ENCODE peak calls at places on chromosomes 6 and 20, in ten cellular contexts. One of them, this sample, is unnamed.

GRCh38 chr20:36848078-36848660 is 27.8 kb upstream of the TLDC2 start:
- DNase-seq in left ventricle myocardium inferior: peak
- DNase-seq in Caki2: no peak
- DNase-seq in ureter: peak
- DNase-seq in HS-27A: no peak
- DNase-seq in OCI-LY7: no peak
- DNase-seq in stimulated activated CD4-positive, alpha-beta T cell treated with anti-CD3 and anti-CD28 coated beads, Interleukin-15, amount 100 ng/mL, for 1 hour: no peak
- DNase-seq in activated T-cell treated with anti-CD3 and anti-CD28 coated beads, Interleukin-2, amount 50 U/mL, for 72 hours: no peak
- DNase-seq in heart left ventricle: peak
- DNase-seq in HT1080: peak
- DNase-seq in this sample: no peak

GRCh38 chr6:85449388-85449817 is 480 bp upstream of the NT5E start:
- DNase-seq in HS-27A: no peak
- DNase-seq in OCI-LY7: no peak
- DNase-seq in left ventricle myocardium inferior: no peak
- DNase-seq in activated T-cell treated with anti-CD3 and anti-CD28 coated beads, Interleukin-2, amount 50 U/mL, for 72 hours: peak
- DNase-seq in heart left ventricle: peak
- DNase-seq in HT1080: no peak
- DNase-seq in stimulated activated CD4-positive, alpha-beta T cell treated with anti-CD3 and anti-CD28 coated beads, Interleukin-15, amount 100 ng/mL, for 1 hour: no peak
- DNase-seq in Caki2: peak
- DNase-seq in ureter: peak
- DNase-seq in this sample: peak

GRCh38 chr6:43723737-43724295 is 36.2 kb upstream of the MRPS18A start:
- DNase-seq in HS-27A: peak
- DNase-seq in ureter: peak
- DNase-seq in left ventricle myocardium inferior: peak
- DNase-seq in heart left ventricle: peak
- DNase-seq in Caki2: peak
- DNase-seq in HT1080: peak
- DNase-seq in OCI-LY7: peak
- DNase-seq in activated T-cell treated with anti-CD3 and anti-CD28 coated beads, Interleukin-2, amount 50 U/mL, for 72 hours: peak
- DNase-seq in stimulated activated CD4-positive, alpha-beta T cell treated with anti-CD3 and anti-CD28 coated beads, Interleukin-15, amount 100 ng/mL, for 1 hour: peak
- DNase-seq in this sample: peak

GRCh38 chr20:57769756-57770155 is 59.9 kb upstream of the PMEPA1 start:
- DNase-seq in HS-27A: no peak
- DNase-seq in heart left ventricle: no peak
- DNase-seq in activated T-cell treated with anti-CD3 and anti-CD28 coated beads, Interleukin-2, amount 50 U/mL, for 72 hours: no peak
- DNase-seq in ureter: no peak
- DNase-seq in stimulated activated CD4-positive, alpha-beta T cell treated with anti-CD3 and anti-CD28 coated beads, Interleukin-15, amount 100 ng/mL, for 1 hour: no peak
- DNase-seq in left ventricle myocardium inferior: no peak
- DNase-seq in OCI-LY7: no peak
- DNase-seq in HT1080: peak
- DNase-seq in Caki2: no peak
- DNase-seq in this sample: no peak

GRCh38 chr6:33000053-33000452 is 9.3 kb downstream of the HLA-DOA start:
- DNase-seq in heart left ventricle: no peak
- DNase-seq in left ventricle myocardium inferior: no peak
- DNase-seq in stimulated activated CD4-positive, alpha-beta T cell treated with anti-CD3 and anti-CD28 coated beads, Interleukin-15, amount 100 ng/mL, for 1 hour: no peak
- DNase-seq in activated T-cell treated with anti-CD3 and anti-CD28 coated beads, Interleukin-2, amount 50 U/mL, for 72 hours: no peak
- DNase-seq in HS-27A: no peak
- DNase-seq in Caki2: no peak
- DNase-seq in ureter: no peak
- DNase-seq in OCI-LY7: peak
- DNase-seq in HT1080: no peak
- DNase-seq in this sample: peak

GRCh38 chr6:68990313-68990712 is 355.2 kb downstream of the ADGRB3 start:
- DNase-seq in ureter: no peak
- DNase-seq in HT1080: no peak
- DNase-seq in stimulated activated CD4-positive, alpha-beta T cell treated with anti-CD3 and anti-CD28 coated beads, Interleukin-15, amount 100 ng/mL, for 1 hour: no peak
- DNase-seq in activated T-cell treated with anti-CD3 and anti-CD28 coated beads, Interleukin-2, amount 50 U/mL, for 72 hours: no peak
- DNase-seq in heart left ventricle: no peak
- DNase-seq in OCI-LY7: no peak
- DNase-seq in left ventricle myocardium inferior: no peak
- DNase-seq in HS-27A: no peak
- DNase-seq in Caki2: no peak
- DNase-seq in this sample: no peak

GRCh38 chr6:101399627-101399955 is 6.1 kb downstream of the GRIK2 start:
- DNase-seq in left ventricle myocardium inferior: no peak
- DNase-seq in heart left ventricle: no peak
- DNase-seq in activated T-cell treated with anti-CD3 and anti-CD28 coated beads, Interleukin-2, amount 50 U/mL, for 72 hours: no peak
- DNase-seq in OCI-LY7: no peak
- DNase-seq in Caki2: no peak
- DNase-seq in HT1080: no peak
- DNase-seq in HS-27A: no peak
- DNase-seq in ureter: no peak
- DNase-seq in stimulated activated CD4-positive, alpha-beta T cell treated with anti-CD3 and anti-CD28 coated beads, Interleukin-15, amount 100 ng/mL, for 1 hour: no peak
- DNase-seq in this sample: no peak

GRCh38 chr6:35673755-35674154 is 15.0 kb downstream of the FKBP5 start:
- DNase-seq in HS-27A: no peak
- DNase-seq in ureter: no peak
- DNase-seq in stimulated activated CD4-positive, alpha-beta T cell treated with anti-CD3 and anti-CD28 coated beads, Interleukin-15, amount 100 ng/mL, for 1 hour: no peak
- DNase-seq in heart left ventricle: no peak
- DNase-seq in OCI-LY7: no peak
- DNase-seq in HT1080: no peak
- DNase-seq in Caki2: no peak
- DNase-seq in activated T-cell treated with anti-CD3 and anti-CD28 coated beads, Interleukin-2, amount 50 U/mL, for 72 hours: no peak
- DNase-seq in left ventricle myocardium inferior: no peak
- DNase-seq in this sample: no peak

GRCh38 chr6:31007694-31008093 is 2.6 kb upstream of the MUC22 start:
- DNase-seq in HS-27A: peak
- DNase-seq in Caki2: peak
- DNase-seq in heart left ventricle: no peak
- DNase-seq in activated T-cell treated with anti-CD3 and anti-CD28 coated beads, Interleukin-2, amount 50 U/mL, for 72 hours: no peak
- DNase-seq in ureter: no peak
- DNase-seq in OCI-LY7: no peak
- DNase-seq in HT1080: peak
- DNase-seq in stimulated activated CD4-positive, alpha-beta T cell treated with anti-CD3 and anti-CD28 coated beads, Interleukin-15, amount 100 ng/mL, for 1 hour: no peak
- DNase-seq in left ventricle myocardium inferior: no peak
- DNase-seq in this sample: no peak

GRCh38 chr20:61436674-61437279 is 184.7 kb downstream of the CDH4 start:
- DNase-seq in activated T-cell treated with anti-CD3 and anti-CD28 coated beads, Interleukin-2, amount 50 U/mL, for 72 hours: no peak
- DNase-seq in HT1080: peak
- DNase-seq in left ventricle myocardium inferior: no peak
- DNase-seq in HS-27A: no peak
- DNase-seq in stimulated activated CD4-positive, alpha-beta T cell treated with anti-CD3 and anti-CD28 coated beads, Interleukin-15, amount 100 ng/mL, for 1 hour: no peak
- DNase-seq in heart left ventricle: no peak
- DNase-seq in OCI-LY7: no peak
- DNase-seq in ureter: no peak
- DNase-seq in Caki2: peak
- DNase-seq in this sample: no peak

GRCh38 chr20:58544891-58545290 is 29.7 kb upstream of the APCDD1L start:
- DNase-seq in heart left ventricle: no peak
- DNase-seq in HS-27A: no peak
- DNase-seq in stimulated activated CD4-positive, alpha-beta T cell treated with anti-CD3 and anti-CD28 coated beads, Interleukin-15, amount 100 ng/mL, for 1 hour: no peak
- DNase-seq in OCI-LY7: no peak
- DNase-seq in left ventricle myocardium inferior: no peak
- DNase-seq in HT1080: no peak
- DNase-seq in ureter: no peak
- DNase-seq in activated T-cell treated with anti-CD3 and anti-CD28 coated beads, Interleukin-2, amount 50 U/mL, for 72 hours: no peak
- DNase-seq in Caki2: no peak
- DNase-seq in this sample: no peak

GRCh38 chr6:152726313-152726712 is 24.3 kb upstream of the VIP start:
- DNase-seq in stimulated activated CD4-positive, alpha-beta T cell treated with anti-CD3 and anti-CD28 coated beads, Interleukin-15, amount 100 ng/mL, for 1 hour: no peak
- DNase-seq in HS-27A: no peak
- DNase-seq in OCI-LY7: no peak
- DNase-seq in activated T-cell treated with anti-CD3 and anti-CD28 coated beads, Interleukin-2, amount 50 U/mL, for 72 hours: no peak
- DNase-seq in heart left ventricle: no peak
- DNase-seq in HT1080: no peak
- DNase-seq in ureter: no peak
- DNase-seq in left ventricle myocardium inferior: no peak
- DNase-seq in Caki2: no peak
- DNase-seq in this sample: no peak

GRCh38 chr20:40512567-40512966 is 176.5 kb downstream of the MAFB start:
- DNase-seq in left ventricle myocardium inferior: no peak
- DNase-seq in activated T-cell treated with anti-CD3 and anti-CD28 coated beads, Interleukin-2, amount 50 U/mL, for 72 hours: no peak
- DNase-seq in ureter: no peak
- DNase-seq in heart left ventricle: no peak
- DNase-seq in stimulated activated CD4-positive, alpha-beta T cell treated with anti-CD3 and anti-CD28 coated beads, Interleukin-15, amount 100 ng/mL, for 1 hour: no peak
- DNase-seq in OCI-LY7: no peak
- DNase-seq in HT1080: no peak
- DNase-seq in HS-27A: no peak
- DNase-seq in Caki2: no peak
- DNase-seq in this sample: no peak

GRCh38 chr20:49570828-49571552 is 3.1 kb upstream of the PTGIS start:
- DNase-seq in HT1080: peak
- DNase-seq in stimulated activated CD4-positive, alpha-beta T cell treated with anti-CD3 and anti-CD28 coated beads, Interleukin-15, amount 100 ng/mL, for 1 hour: no peak
- DNase-seq in ureter: peak
- DNase-seq in heart left ventricle: no peak
- DNase-seq in Caki2: no peak
- DNase-seq in activated T-cell treated with anti-CD3 and anti-CD28 coated beads, Interleukin-2, amount 50 U/mL, for 72 hours: no peak
- DNase-seq in OCI-LY7: no peak
- DNase-seq in HS-27A: no peak
- DNase-seq in left ventricle myocardium inferior: no peak
- DNase-seq in this sample: no peak

GRCh38 chr6:33744895-33745546 is 1.7 kb downstream of the IP6K3 start:
- DNase-seq in HS-27A: no peak
- DNase-seq in Caki2: no peak
- DNase-seq in HT1080: no peak
- DNase-seq in stimulated activated CD4-positive, alpha-beta T cell treated with anti-CD3 and anti-CD28 coated beads, Interleukin-15, amount 100 ng/mL, for 1 hour: no peak
- DNase-seq in heart left ventricle: no peak
- DNase-seq in OCI-LY7: no peak
- DNase-seq in activated T-cell treated with anti-CD3 and anti-CD28 coated beads, Interleukin-2, amount 50 U/mL, for 72 hours: no peak
- DNase-seq in left ventricle myocardium inferior: no peak
- DNase-seq in ureter: no peak
- DNase-seq in this sample: no peak

GRCh38 chr6:26122402-26122792 is 35.2 kb downstream of the HFE start:
- DNase-seq in HS-27A: no peak
- DNase-seq in heart left ventricle: no peak
- DNase-seq in Caki2: no peak
- DNase-seq in HT1080: no peak
- DNase-seq in activated T-cell treated with anti-CD3 and anti-CD28 coated beads, Interleukin-2, amount 50 U/mL, for 72 hours: no peak
- DNase-seq in left ventricle myocardium inferior: no peak
- DNase-seq in stimulated activated CD4-positive, alpha-beta T cell treated with anti-CD3 and anti-CD28 coated beads, Interleukin-15, amount 100 ng/mL, for 1 hour: no peak
- DNase-seq in ureter: no peak
- DNase-seq in OCI-LY7: no peak
- DNase-seq in this sample: peak

GRCh38 chr6:137363805-137364138 is 130.4 kb downstream of the OLIG3 start:
- DNase-seq in Caki2: no peak
- DNase-seq in HT1080: peak
- DNase-seq in ureter: no peak
- DNase-seq in OCI-LY7: peak
- DNase-seq in stimulated activated CD4-positive, alpha-beta T cell treated with anti-CD3 and anti-CD28 coated beads, Interleukin-15, amount 100 ng/mL, for 1 hour: no peak
- DNase-seq in left ventricle myocardium inferior: no peak
- DNase-seq in heart left ventricle: no peak
- DNase-seq in activated T-cell treated with anti-CD3 and anti-CD28 coated beads, Interleukin-2, amount 50 U/mL, for 72 hours: no peak
- DNase-seq in HS-27A: no peak
- DNase-seq in this sample: no peak

GRCh38 chr20:63979549-63980316 is at the start of gene SAMD10:
- DNase-seq in heart left ventricle: peak
- DNase-seq in HS-27A: no peak
- DNase-seq in OCI-LY7: peak
- DNase-seq in ureter: no peak
- DNase-seq in stimulated activated CD4-positive, alpha-beta T cell treated with anti-CD3 and anti-CD28 coated beads, Interleukin-15, amount 100 ng/mL, for 1 hour: no peak
- DNase-seq in HT1080: peak
- DNase-seq in left ventricle myocardium inferior: no peak
- DNase-seq in activated T-cell treated with anti-CD3 and anti-CD28 coated beads, Interleukin-2, amount 50 U/mL, for 72 hours: peak
- DNase-seq in Caki2: peak
- DNase-seq in this sample: peak

GRCh38 chr20:38208088-38208487 is 43.0 kb upstream of the TGM2 start:
- DNase-seq in OCI-LY7: no peak
- DNase-seq in stimulated activated CD4-positive, alpha-beta T cell treated with anti-CD3 and anti-CD28 coated beads, Interleukin-15, amount 100 ng/mL, for 1 hour: no peak
- DNase-seq in HS-27A: no peak
- DNase-seq in activated T-cell treated with anti-CD3 and anti-CD28 coated beads, Interleukin-2, amount 50 U/mL, for 72 hours: no peak
- DNase-seq in ureter: no peak
- DNase-seq in heart left ventricle: no peak
- DNase-seq in left ventricle myocardium inferior: no peak
- DNase-seq in Caki2: no peak
- DNase-seq in HT1080: no peak
- DNase-seq in this sample: no peak

GRCh38 chr20:63206878-63207277 is 9.1 kb downstream of the YTHDF1 start:
- DNase-seq in ureter: no peak
- DNase-seq in OCI-LY7: no peak
- DNase-seq in HS-27A: no peak
- DNase-seq in heart left ventricle: no peak
- DNase-seq in left ventricle myocardium inferior: no peak
- DNase-seq in activated T-cell treated with anti-CD3 and anti-CD28 coated beads, Interleukin-2, amount 50 U/mL, for 72 hours: no peak
- DNase-seq in HT1080: peak
- DNase-seq in Caki2: peak
- DNase-seq in stimulated activated CD4-positive, alpha-beta T cell treated with anti-CD3 and anti-CD28 coated beads, Interleukin-15, amount 100 ng/mL, for 1 hour: no peak
- DNase-seq in this sample: no peak

GRCh38 chr6:18528084-18528743 is 141.1 kb downstream of the RNF144B start:
- DNase-seq in HS-27A: no peak
- DNase-seq in ureter: no peak
- DNase-seq in HT1080: peak
- DNase-seq in OCI-LY7: peak
- DNase-seq in stimulated activated CD4-positive, alpha-beta T cell treated with anti-CD3 and anti-CD28 coated beads, Interleukin-15, amount 100 ng/mL, for 1 hour: no peak
- DNase-seq in Caki2: no peak
- DNase-seq in left ventricle myocardium inferior: no peak
- DNase-seq in heart left ventricle: no peak
- DNase-seq in activated T-cell treated with anti-CD3 and anti-CD28 coated beads, Interleukin-2, amount 50 U/mL, for 72 hours: no peak
- DNase-seq in this sample: peak

GRCh38 chr20:32440758-32441078 is 82.6 kb downstream of the ASXL1 start:
- DNase-seq in stimulated activated CD4-positive, alpha-beta T cell treated with anti-CD3 and anti-CD28 coated beads, Interleukin-15, amount 100 ng/mL, for 1 hour: no peak
- DNase-seq in HS-27A: no peak
- DNase-seq in OCI-LY7: no peak
- DNase-seq in activated T-cell treated with anti-CD3 and anti-CD28 coated beads, Interleukin-2, amount 50 U/mL, for 72 hours: no peak
- DNase-seq in ureter: no peak
- DNase-seq in HT1080: no peak
- DNase-seq in Caki2: no peak
- DNase-seq in left ventricle myocardium inferior: no peak
- DNase-seq in heart left ventricle: no peak
- DNase-seq in this sample: no peak

GRCh38 chr6:161832622-161833021 is 558.8 kb upstream of the AGPAT4 start:
- DNase-seq in activated T-cell treated with anti-CD3 and anti-CD28 coated beads, Interleukin-2, amount 50 U/mL, for 72 hours: no peak
- DNase-seq in left ventricle myocardium inferior: no peak
- DNase-seq in Caki2: no peak
- DNase-seq in OCI-LY7: no peak
- DNase-seq in ureter: no peak
- DNase-seq in HS-27A: no peak
- DNase-seq in heart left ventricle: no peak
- DNase-seq in stimulated activated CD4-positive, alpha-beta T cell treated with anti-CD3 and anti-CD28 coated beads, Interleukin-15, amount 100 ng/mL, for 1 hour: no peak
- DNase-seq in HT1080: no peak
- DNase-seq in this sample: no peak

GRCh38 chr6:138230759-138231398 is 12.6 kb upstream of the PBOV1 start:
- DNase-seq in HT1080: no peak
- DNase-seq in Caki2: no peak
- DNase-seq in HS-27A: no peak
- DNase-seq in ureter: no peak
- DNase-seq in heart left ventricle: no peak
- DNase-seq in stimulated activated CD4-positive, alpha-beta T cell treated with anti-CD3 and anti-CD28 coated beads, Interleukin-15, amount 100 ng/mL, for 1 hour: no peak
- DNase-seq in activated T-cell treated with anti-CD3 and anti-CD28 coated beads, Interleukin-2, amount 50 U/mL, for 72 hours: no peak
- DNase-seq in OCI-LY7: no peak
- DNase-seq in left ventricle myocardium inferior: no peak
- DNase-seq in this sample: no peak

GRCh38 chr6:108598316-108598863 is 37.7 kb downstream of the FOXO3 start:
- DNase-seq in heart left ventricle: no peak
- DNase-seq in HS-27A: no peak
- DNase-seq in HT1080: peak
- DNase-seq in left ventricle myocardium inferior: no peak
- DNase-seq in OCI-LY7: peak
- DNase-seq in ureter: no peak
- DNase-seq in stimulated activated CD4-positive, alpha-beta T cell treated with anti-CD3 and anti-CD28 coated beads, Interleukin-15, amount 100 ng/mL, for 1 hour: no peak
- DNase-seq in activated T-cell treated with anti-CD3 and anti-CD28 coated beads, Interleukin-2, amount 50 U/mL, for 72 hours: peak
- DNase-seq in Caki2: no peak
- DNase-seq in this sample: peak

GRCh38 chr6:25296980-25297379 is 17.8 kb downstream of the CARMIL1 start:
- DNase-seq in HS-27A: no peak
- DNase-seq in Caki2: no peak
- DNase-seq in heart left ventricle: no peak
- DNase-seq in ureter: no peak
- DNase-seq in activated T-cell treated with anti-CD3 and anti-CD28 coated beads, Interleukin-2, amount 50 U/mL, for 72 hours: no peak
- DNase-seq in left ventricle myocardium inferior: peak
- DNase-seq in stimulated activated CD4-positive, alpha-beta T cell treated with anti-CD3 and anti-CD28 coated beads, Interleukin-15, amount 100 ng/mL, for 1 hour: no peak
- DNase-seq in HT1080: no peak
- DNase-seq in OCI-LY7: no peak
- DNase-seq in this sample: no peak

GRCh38 chr20:32972181-32973076 is 31.8 kb downstream of the SUN5 start:
- DNase-seq in OCI-LY7: peak
- DNase-seq in HT1080: peak
- DNase-seq in HS-27A: no peak
- DNase-seq in activated T-cell treated with anti-CD3 and anti-CD28 coated beads, Interleukin-2, amount 50 U/mL, for 72 hours: peak
- DNase-seq in ureter: peak
- DNase-seq in heart left ventricle: no peak
- DNase-seq in stimulated activated CD4-positive, alpha-beta T cell treated with anti-CD3 and anti-CD28 coated beads, Interleukin-15, amount 100 ng/mL, for 1 hour: peak
- DNase-seq in Caki2: no peak
- DNase-seq in left ventricle myocardium inferior: no peak
- DNase-seq in this sample: no peak

GRCh38 chr20:59938221-59938620 is 1.9 kb downstream of the PPP1R3D start:
- DNase-seq in OCI-LY7: no peak
- DNase-seq in activated T-cell treated with anti-CD3 and anti-CD28 coated beads, Interleukin-2, amount 50 U/mL, for 72 hours: no peak
- DNase-seq in ureter: no peak
- DNase-seq in Caki2: no peak
- DNase-seq in left ventricle myocardium inferior: no peak
- DNase-seq in stimulated activated CD4-positive, alpha-beta T cell treated with anti-CD3 and anti-CD28 coated beads, Interleukin-15, amount 100 ng/mL, for 1 hour: no peak
- DNase-seq in HT1080: no peak
- DNase-seq in heart left ventricle: no peak
- DNase-seq in HS-27A: no peak
- DNase-seq in this sample: no peak

This sample was measured in RPMI8226.